ENCODE peak calls at places on chromosomes 12 and 14, in five cellular contexts. Q, S, E, F and G are unnamed samples.
A peak's percentile ranks its signal among the peaks of the same experiment; 100 is the strongest.

GRCh38 chr12:103833891-103834290 is 7.1 kb downstream of the NT5DC3 start:
- DNase-seq in Q (no peak), S (no peak), E (no peak), F (no peak), G (no peak)

GRCh38 chr12:120678572-120678971 is 8.4 kb upstream of the MLEC start:
- DNase-seq in Q (no peak), S (no peak), E (no peak), F (no peak), G (no peak)

GRCh38 chr12:67647547-67648305 is 819 bp upstream of the DYRK2 start:
- DNase-seq in Q (peak; percentile 85), S (peak; percentile 93), E (no peak), F (no peak), G (peak; percentile 85)

GRCh38 chr12:3962661-3963483 is 89.7 kb upstream of the PARP11 start:
- DNase-seq in Q (peak; percentile 24), S (no peak), E (peak; percentile 37), F (no peak), G (peak; percentile 35)

GRCh38 chr14:70640938-70641547 is 673 bp upstream of the TTC9 start:
- DNase-seq in Q (no peak), S (peak; percentile 47), E (peak; percentile 46), F (no peak), G (peak; percentile 53)

GRCh38 chr14:74524076-74524812 is 30.7 kb downstream of the ISCA2 start:
- DNase-seq in Q (no peak), S (no peak), E (no peak), F (no peak), G (no peak)

GRCh38 chr12:57519758-57520007 is 631 bp downstream of the DDIT3 start:
- DNase-seq in Q (peak; percentile 57), S (no peak), E (no peak), F (no peak), G (no peak)

GRCh38 chr12:109203480-109203879 is 87.1 kb downstream of the ACACB start:
- DNase-seq in Q (no peak), S (no peak), E (no peak), F (no peak), G (no peak)

GRCh38 chr14:50823763-50824636 is 7.0 kb downstream of the NIN start:
- DNase-seq in Q (no peak), S (no peak), E (no peak), F (no peak), G (no peak)

GRCh38 chr14:93137864-93138263 is 22.1 kb upstream of the ITPK1 start:
- DNase-seq in Q (no peak), S (peak; percentile 48), E (no peak), F (no peak), G (peak; percentile 62)

GRCh38 chr12:109519787-109520186 is 42.4 kb downstream of the UBE3B start:
- DNase-seq in Q (no peak), S (no peak), E (no peak), F (no peak), G (no peak)

GRCh38 chr12:19988918-19989317 is 379.4 kb upstream of the PDE3A start:
- DNase-seq in Q (no peak), S (no peak), E (no peak), F (no peak), G (no peak)

GRCh38 chr12:43737646-43738045 is 20.9 kb downstream of the PUS7L start:
- DNase-seq in Q (no peak), S (no peak), E (no peak), F (no peak), G (no peak)

GRCh38 chr14:65783576-65783975 is 371.0 kb downstream of the FUT8 start:
- DNase-seq in Q (no peak), S (no peak), E (no peak), F (no peak), G (no peak)

GRCh38 chr14:70833884-70834283 is 24.6 kb upstream of the MAP3K9 start:
- DNase-seq in Q (no peak), S (no peak), E (no peak), F (no peak), G (no peak)

GRCh38 chr12:70028918-70029317 is 203.9 kb downstream of the MYRFL start:
- DNase-seq in Q (no peak), S (no peak), E (no peak), F (no peak), G (no peak)

GRCh38 chr12:41011939-41012338 is 176.2 kb upstream of the PDZRN4 start:
- DNase-seq in Q (no peak), S (peak; percentile 16), E (no peak), F (no peak), G (no peak)

GRCh38 chr12:108611884-108612415 is 14.1 kb upstream of the TMEM119 start:
- DNase-seq in Q (no peak), S (peak; percentile 52), E (no peak), F (no peak), G (no peak)

GRCh38 chr12:110370732-110371141 is 32.8 kb downstream of the ANAPC7 start:
- DNase-seq in Q (no peak), S (no peak), E (no peak), F (no peak), G (no peak)

GRCh38 chr14:53608369-53608768 is 348.3 kb downstream of the BMP4 start:
- DNase-seq in Q (no peak), S (peak; percentile 79), E (no peak), F (no peak), G (no peak)

GRCh38 chr12:101039848-101040531 is 170.0 kb downstream of the SLC5A8 start:
- DNase-seq in Q (no peak), S (no peak), E (no peak), F (no peak), G (no peak)

GRCh38 chr12:112439769-112440168 is 21.0 kb downstream of the PTPN11 start:
- DNase-seq in Q (no peak), S (no peak), E (no peak), F (no peak), G (no peak)

GRCh38 chr14:81062816-81063215 is 107.4 kb downstream of the TSHR start:
- DNase-seq in Q (no peak), S (peak; percentile 20), E (no peak), F (no peak), G (no peak)

GRCh38 chr12:29414368-29414767 is 33.4 kb upstream of the ERGIC2 start:
- DNase-seq in Q (no peak), S (no peak), E (no peak), F (no peak), G (no peak)

GRCh38 chr14:68333265-68333664 is 459.6 kb downstream of the ZFP36L1 start:
- DNase-seq in Q (no peak), S (no peak), E (no peak), F (no peak), G (no peak)

GRCh38 chr14:30872602-30873001 is 1.8 kb upstream of the COCH start:
- DNase-seq in Q (no peak), S (no peak), E (no peak), F (no peak), G (no peak)

GRCh38 chr12:53208877-53209463 is 1.9 kb upstream of the ITGB7 start:
- DNase-seq in Q (no peak), S (no peak), E (peak; percentile 55), F (no peak), G (no peak)

GRCh38 chr12:93111791-93112208 is 182.7 kb upstream of the EEA1 start:
- DNase-seq in Q (no peak), S (no peak), E (no peak), F (no peak), G (no peak)

GRCh38 chr12:46534442-46534841 is 161.9 kb upstream of the SLC38A2 start:
- DNase-seq in Q (no peak), S (no peak), E (no peak), F (no peak), G (no peak)

GRCh38 chr12:129911437-129912049 is 7.7 kb upstream of the TMEM132D start:
- DNase-seq in Q (no peak), S (peak; percentile 59), E (no peak), F (no peak), G (peak; percentile 64)

GRCh38 chr12:47870175-47870781 is 34.5 kb downstream of the VDR start:
- DNase-seq in Q (peak; percentile 65), S (peak; percentile 34), E (no peak), F (no peak), G (peak; percentile 48)

GRCh38 chr14:51786227-51786626 is 74.2 kb upstream of the GNG2 start:
- DNase-seq in Q (no peak), S (no peak), E (no peak), F (no peak), G (no peak)

GRCh38 chr14:100187247-100187833 is 27.9 kb upstream of the DEGS2 start:
- DNase-seq in Q (no peak), S (no peak), E (no peak), F (no peak), G (no peak)

GRCh38 chr14:59707778-59708635 is 131.4 kb upstream of the CCDC175 start:
- DNase-seq in Q (no peak), S (no peak), E (no peak), F (no peak), G (no peak)

GRCh38 chr12:103495158-103495782 is 498 bp downstream of the C12orf42 start:
- DNase-seq in Q (no peak), S (peak; percentile 14), E (peak; percentile 59), F (peak; percentile 23), G (peak; percentile 69)

GRCh38 chr14:55128386-55129085 is 516 bp upstream of the LGALS3 start:
- DNase-seq in Q (no peak), S (no peak), E (no peak), F (no peak), G (no peak)
- H3K4me3 ChIP-seq in Q (peak overlapping the region; percentile 83), S (peak overlapping the region; percentile 69), E (peak overlapping the region; percentile 19), F (peak overlapping the region; percentile 90), G (peak overlapping the region; percentile 85)

GRCh38 chr12:127964717-127965116 is 302.3 kb upstream of the TMEM132C start:
- DNase-seq in Q (no peak), S (peak; percentile 18), E (no peak), F (no peak), G (no peak)
- H3K9me3 ChIP-seq in Q (peaks cover 4% of the 10 kb centered on the region), S (no peaks in the 10 kb centered on the region), E (no peaks in the 10 kb centered on the region), F (peaks cover 15% of the 10 kb centered on the region), G (no peaks in the 10 kb centered on the region)

GRCh38 chr12:13167226-13167625 is 29.3 kb upstream of the EMP1 start:
- DNase-seq in Q (no peak), S (no peak), E (no peak), F (no peak), G (no peak)
- H3K27ac ChIP-seq in Q (no peak overlapping the region), S (no peak overlapping the region), E (no peak overlapping the region), F (peak overlapping the region; percentile 84), G (no peak overlapping the region)

GRCh38 chr12:1574863-1575254 is 19.5 kb downstream of the FBXL14 start:
- DNase-seq in Q (no peak), S (no peak), E (no peak), F (no peak), G (no peak)

GRCh38 chr12:1576410-1577240 is 17.8 kb downstream of the FBXL14 start:
- DNase-seq in Q (peak; percentile 38), S (no peak), E (no peak), F (no peak), G (peak; percentile 79)

GRCh38 chr12:1573960-1574862 is 20.2 kb downstream of the FBXL14 start:
- DNase-seq in Q (no peak), S (peak; percentile 32), E (no peak), F (no peak), G (no peak)

GRCh38 chr12:1575799-1576401 is 18.5 kb downstream of the FBXL14 start:
- DNase-seq in Q (no peak), S (no peak), E (no peak), F (no peak), G (peak; percentile 34)

DNA sequence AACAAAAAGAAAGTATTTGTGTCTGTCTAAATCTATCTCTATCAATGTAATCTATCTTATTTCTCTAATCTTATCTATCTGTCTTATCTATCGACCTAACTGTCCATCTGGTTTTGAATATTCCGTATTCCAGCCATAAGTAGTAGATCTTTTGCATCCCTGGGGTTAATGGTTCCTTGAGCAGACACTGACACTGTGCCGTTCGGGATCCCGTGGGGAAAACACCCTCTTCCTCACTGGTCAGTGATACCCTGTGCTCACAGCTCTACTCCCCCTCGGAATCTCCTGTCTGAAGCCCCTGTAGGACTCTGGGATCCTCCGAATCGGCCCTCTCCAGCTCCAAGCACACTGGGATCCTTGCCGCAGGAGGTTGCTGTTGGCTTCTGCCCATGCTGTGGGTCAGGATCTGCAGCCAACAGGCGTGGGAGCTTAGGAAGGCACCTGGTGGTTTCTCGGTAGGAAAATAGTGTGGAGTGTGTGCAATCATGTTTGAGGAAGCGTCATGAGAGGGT is 19.0 kb downstream of the FBXL14 start:
- DNase-seq in Q (no peak), S (no peak), E (no peak), F (no peak), G (peak; percentile 49)
- H3K4me3 ChIP-seq in Q (peak overlapping the region; percentile 46), S (no peak overlapping the region), E (no peak overlapping the region), F (no peak overlapping the region), G (no peak overlapping the region)